ENCODE peak calls at places on chromosome 6, in four cellular contexts. I, S, D and G are unnamed samples.

GRCh38 chr6:117050301-117050700 is 173.3 kb downstream of the RFX6 start:
- DNase-seq in I (no peak), S (no peak), D (no peak), G (no peak)

GRCh38 chr6:99836471-99836870 is 157.6 kb downstream of the MCHR2 start:
- DNase-seq in I (no peak), S (no peak), D (no peak), G (no peak)

GRCh38 chr6:26003102-26003694 is 40.6 kb downstream of the TRIM38 start:
- DNase-seq in I (peak; percentile 85), S (no peak), D (peak; percentile 58), G (peak; percentile 68)

GRCh38 chr6:52502306-52503029 is 74.4 kb downstream of the TRAM2 start:
- DNase-seq in I (no peak), S (no peak), D (no peak), G (no peak)

GRCh38 chr6:133958782-133959181 is 5.8 kb downstream of the TBPL1 start:
- DNase-seq in I (no peak), S (no peak), D (no peak), G (no peak)

GRCh38 chr6:36118550-36119107 is 11.7 kb upstream of the MAPK13 start:
- DNase-seq in I (no peak), S (no peak), D (peak; percentile 54), G (no peak)

GRCh38 chr6:144582939-144583613 is 297.9 kb downstream of the UTRN start:
- DNase-seq in I (peak; percentile 36), S (no peak), D (peak; percentile 33), G (no peak)

GRCh38 chr6:137472738-137473137 is 21.5 kb downstream of the OLIG3 start:
- DNase-seq in I (no peak), S (no peak), D (no peak), G (no peak)

GRCh38 chr6:167996424-167997199 is 859 bp upstream of the KIF25 start:
- DNase-seq in I (peak; percentile 75), S (no peak), D (peak; percentile 26), G (peak; percentile 82)

GRCh38 chr6:5809471-5809870 is 197.3 kb downstream of the NRN1 start:
- DNase-seq in I (no peak), S (no peak), D (no peak), G (no peak)

GRCh38 chr6:39543950-39544349 is 181.3 kb downstream of the KIF6 start:
- DNase-seq in I (no peak), S (no peak), D (no peak), G (no peak)

GRCh38 chr6:163671355-163671754 is 256.8 kb downstream of the QKI start:
- DNase-seq in I (no peak), S (no peak), D (no peak), G (peak; percentile 39)

GRCh38 chr6:163392533-163392932 is 22.0 kb upstream of the QKI start:
- DNase-seq in I (no peak), S (peak; percentile 41), D (peak; percentile 52), G (no peak)

GRCh38 chr6:37647765-37648085 is 50.0 kb downstream of the MDGA1 start:
- DNase-seq in I (no peak), S (no peak), D (no peak), G (no peak)

GRCh38 chr6:37646986-37647764 is 50.5 kb downstream of the MDGA1 start:
- DNase-seq in I (no peak), S (no peak), D (no peak), G (no peak)

GRCh38 chr6:37650071-37650481 is 47.6 kb downstream of the MDGA1 start:
- DNase-seq in I (peak; percentile 89), S (no peak), D (no peak), G (peak; percentile 94)

GRCh38 chr6:37646097-37646864 is 51.4 kb downstream of the MDGA1 start:
- DNase-seq in I (no peak), S (no peak), D (no peak), G (no peak)

GRCh38 chr6:37648465-37649330 is 49.0 kb downstream of the MDGA1 start:
- DNase-seq in I (peak; percentile 98), S (no peak), D (no peak), G (peak; percentile 98)
- H3K4me3 ChIP-seq in I (peak overlapping the region; percentile 60), S (peak overlapping the region; percentile 17), D (no peak overlapping the region), G (peak overlapping the region; percentile 50)

DNA sequence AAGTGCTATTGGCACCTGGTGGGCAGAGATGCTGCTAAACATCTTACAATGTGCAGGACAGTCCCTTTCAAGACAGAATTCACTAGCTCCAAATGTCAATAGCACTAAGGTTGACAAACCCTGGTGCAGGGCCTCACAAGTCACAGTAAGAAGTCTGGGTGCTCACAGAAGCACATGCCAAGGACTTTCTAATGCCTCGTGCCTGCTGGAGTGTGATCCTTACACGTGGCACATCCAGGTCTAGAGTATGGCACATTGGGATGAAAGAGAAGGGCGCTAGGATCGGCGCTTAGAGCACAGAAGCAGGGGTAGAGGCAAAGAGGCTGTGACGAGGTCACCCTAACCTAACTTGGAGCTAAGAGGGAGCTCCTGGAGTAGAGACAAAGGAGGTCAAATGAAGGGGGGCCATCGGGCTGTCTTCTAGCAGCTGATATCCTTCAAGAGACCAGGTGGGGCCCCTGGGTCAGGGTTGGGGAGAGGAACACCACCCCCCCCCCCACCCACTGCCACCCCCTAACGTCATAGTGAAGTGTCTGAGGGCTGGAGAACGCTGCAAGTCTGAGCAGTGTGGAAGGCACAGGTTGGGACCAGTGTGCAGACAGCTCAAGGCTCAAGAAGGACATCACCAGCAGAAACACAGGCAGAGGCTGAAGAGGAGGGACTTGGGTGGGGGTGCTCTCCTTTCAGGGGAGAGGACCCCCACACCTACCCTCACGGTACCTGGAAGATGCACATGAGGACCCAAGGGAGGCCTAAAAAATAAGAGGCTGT is 97.7 kb upstream of the MRPS10 start:
- DNase-seq in I (no peak), S (no peak), D (no peak), G (no peak)
- H3K4me3 ChIP-seq in I (no peak overlapping the region), S (no peak overlapping the region), D (no peak overlapping the region), G (no peak overlapping the region)

GRCh38 chr6:41577865-41578713 is 31.9 kb downstream of the FOXP4 start:
- DNase-seq in I (peak; percentile 85), S (no peak), D (peak; percentile 51), G (peak; percentile 72)
- H3K4me3 ChIP-seq in I (peak overlapping the region; percentile 31), S (no peak overlapping the region), D (no peak overlapping the region), G (peak overlapping the region; percentile 15)

DNA sequence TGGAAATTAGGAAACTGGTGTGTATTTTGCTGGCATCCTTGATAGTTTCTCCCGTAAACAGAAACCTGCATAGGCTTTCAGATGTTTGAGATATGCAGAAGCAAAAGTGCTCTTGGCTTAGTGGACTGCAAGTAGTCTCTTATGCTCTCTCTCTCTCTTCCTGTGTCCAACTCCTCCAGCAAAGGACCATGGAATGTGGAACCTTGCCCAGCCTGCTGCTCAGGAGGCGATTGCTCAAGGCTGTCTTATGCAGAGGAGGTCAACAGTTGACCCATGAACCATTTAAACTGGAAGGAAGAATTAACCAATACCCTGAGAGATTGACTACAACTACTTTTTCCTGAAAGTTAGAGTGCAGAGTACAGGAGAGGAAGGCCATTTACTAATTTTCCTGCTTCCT is 105.1 kb downstream of the RPS12 start:
- DNase-seq in I (peak; percentile 5), S (peak; percentile 96), D (peak; percentile 91), G (no peak)
- H3K4me3 ChIP-seq in I (no peak overlapping the region), S (peak overlapping the region; percentile 23), D (no peak overlapping the region), G (no peak overlapping the region)

GRCh38 chr6:41732601-41733348 is 2.6 kb downstream of the TFEB start:
- DNase-seq in I (peak; percentile 33), S (no peak), D (no peak), G (peak; percentile 77)
- H3K4me3 ChIP-seq in I (peak overlapping the region; percentile 80), S (no peak overlapping the region), D (no peak overlapping the region), G (no peak overlapping the region)

GRCh38 chr6:63743691-63744090 is 108.1 kb downstream of the PHF3 start:
- DNase-seq in I (no peak), S (no peak), D (no peak), G (no peak)

GRCh38 chr6:63742060-63742459 is 106.5 kb downstream of the PHF3 start:
- DNase-seq in I (no peak), S (no peak), D (no peak), G (no peak)

GRCh38 chr6:63739094-63739687 is 103.6 kb downstream of the PHF3 start:
- DNase-seq in I (no peak), S (no peak), D (no peak), G (no peak)

GRCh38 chr6:63744810-63745209 is 109.2 kb downstream of the PHF3 start:
- DNase-seq in I (no peak), S (no peak), D (no peak), G (no peak)

GRCh38 chr6:63740709-63741108 is 105.1 kb downstream of the PHF3 start:
- DNase-seq in I (no peak), S (peak; percentile 58), D (no peak), G (no peak)
- H3K4me3 ChIP-seq in I (no peak overlapping the region), S (no peak overlapping the region), D (no peak overlapping the region), G (no peak overlapping the region)

GRCh38 chr6:2840794-2841061 is 935 bp downstream of the SERPINB1 start:
- DNase-seq in I (no peak), S (no peak), D (no peak), G (no peak)
- H3K4me3 ChIP-seq in I (peak overlapping the region; percentile 57), S (peak overlapping the region; percentile 34), D (peak overlapping the region; percentile 64), G (no peak overlapping the region)

GRCh38 chr6:16275230-16275574 is 36.8 kb downstream of the GMPR start:
- DNase-seq in I (no peak), S (no peak), D (no peak), G (no peak)

GRCh38 chr6:16278750-16279149 is 40.4 kb downstream of the GMPR start:
- DNase-seq in I (no peak), S (no peak), D (no peak), G (no peak)

GRCh38 chr6:16278048-16278724 is 39.8 kb downstream of the GMPR start:
- DNase-seq in I (no peak), S (no peak), D (no peak), G (no peak)

GRCh38 chr6:16274519-16275229 is 36.3 kb downstream of the GMPR start:
- DNase-seq in I (no peak), S (no peak), D (no peak), G (no peak)

DNA sequence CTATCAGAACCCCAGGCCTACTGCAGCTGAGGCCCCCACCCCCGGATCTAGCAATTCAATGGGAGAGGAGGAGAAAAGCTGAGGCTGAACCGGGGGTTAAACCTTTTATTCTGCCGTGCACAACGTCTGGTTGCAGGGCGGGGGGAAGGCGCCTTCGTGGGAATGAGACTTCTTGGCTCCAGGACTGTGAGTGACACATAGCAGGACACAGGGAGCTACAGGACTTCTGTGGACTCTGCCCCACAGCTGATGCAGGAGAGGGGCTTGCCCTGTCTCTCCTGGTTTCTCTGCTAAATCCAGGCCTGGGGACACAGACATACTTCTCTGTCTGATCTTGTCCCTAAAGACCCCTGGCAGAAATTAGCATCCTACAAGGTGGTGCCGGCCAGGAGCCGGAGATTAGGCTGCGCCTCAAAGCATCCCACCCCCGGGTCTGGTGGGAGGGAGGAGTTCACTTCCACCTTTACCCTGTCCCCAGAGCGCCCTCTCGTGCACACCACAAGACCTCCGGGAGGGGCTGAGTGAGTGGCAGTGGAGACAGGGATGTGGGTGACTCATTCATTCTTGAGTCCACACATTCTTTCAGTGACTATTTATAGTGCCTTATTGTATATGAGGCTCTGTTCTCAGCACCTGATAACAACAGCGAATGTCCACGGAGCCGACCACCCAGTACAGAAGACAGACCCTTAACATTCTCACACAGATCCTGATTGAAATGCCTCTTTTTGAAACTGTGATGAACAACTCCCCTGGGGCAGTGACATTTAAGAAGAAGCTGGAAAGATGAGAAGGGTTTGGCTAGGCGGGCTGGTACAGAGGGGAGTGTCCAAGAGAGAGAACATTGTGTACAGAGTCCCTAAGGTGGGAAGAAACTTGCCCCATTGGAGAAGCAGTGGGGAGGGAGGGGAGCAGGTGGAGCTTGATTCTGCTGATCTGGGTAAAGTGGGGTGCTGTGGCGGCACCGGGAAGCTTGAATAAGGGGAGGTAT is 38.9 kb downstream of the GMPR start:
- DNase-seq in I (peak; percentile 87), S (peak; percentile 41), D (peak; percentile 56), G (peak; percentile 92)
- H3K4me3 ChIP-seq in I (no peak overlapping the region), S (no peak overlapping the region), D (no peak overlapping the region), G (no peak overlapping the region)